ENCODE peak calls at places on chromosomes 16 and 17, in nine cellular contexts. M is left cardiac atrium; J is iPS-NIHi11; H is RWPE1; G is GM18507; W is left kidney; I is coronary artery; N is activated CD4-positive, alpha-beta T cell treated with anti-CD3 and anti-CD28 coated beads, Interleukin-2, amount 10 ng/mL, durations not matched to agents 7 days and 5 days; U is dermis microvascular lymphatic vessel endothelial cell. D is an unnamed sample.

GRCh38 chr17:76373481-76373825 is 11.0 kb upstream of the SPHK1 start:
- DNase-seq in M (no peak), I (no peak), G (no peak), U (no peak), J (no peak), N (no peak), W (peak; percentile 72), H (no peak), D (no peak)

GRCh38 chr16:57110937-57111336 is 18.6 kb downstream of the CPNE2 start:
- DNase-seq in N (no peak), M (no peak), J (no peak), H (no peak), G (no peak), U (no peak), W (no peak), I (no peak), D (no peak)

GRCh38 chr16:75280331-75280804 is 28.9 kb upstream of the BCAR1 start:
- DNase-seq in G (no peak), N (no peak), J (no peak), W (no peak), H (no peak), I (no peak), M (no peak), U (no peak), D (no peak)

GRCh38 chr16:50859628-50860360 is 117.9 kb downstream of the CYLD start:
- DNase-seq in I (peak; percentile 60), G (no peak), M (no peak), J (no peak), N (no peak), H (no peak), W (no peak), U (no peak), D (no peak)

GRCh38 chr16:78259883-78260282 is 160.4 kb downstream of the WWOX start:
- DNase-seq in U (no peak), G (no peak), I (no peak), M (no peak), N (no peak), J (no peak), H (no peak), W (peak; percentile 31), D (peak; percentile 52)

GRCh38 chr17:3385869-3386816 is at the start of gene OR3A2:
- DNase-seq in J (peak; percentile 43), M (no peak), U (no peak), N (peak; percentile 21), W (peak; percentile 19), G (no peak), I (no peak), H (peak; percentile 57), D (peak; percentile 3)

GRCh38 chr16:84379731-84380369 is 11.5 kb downstream of the ATP2C2 start:
- DNase-seq in M (no peak), U (no peak), W (no peak), I (no peak), J (no peak), G (no peak), N (no peak), H (no peak), D (peak; percentile 37)

GRCh38 chr17:2814049-2814448 is 17.8 kb downstream of the RAP1GAP2 start:
- DNase-seq in U (no peak), W (no peak), H (no peak), M (no peak), N (peak; percentile 73), G (no peak), I (no peak), J (no peak), D (no peak)

GRCh38 chr16:84641643-84642358 is 6.5 kb upstream of the KLHL36 start:
- DNase-seq in N (peak; percentile 37), I (no peak), G (no peak), M (no peak), U (no peak), J (no peak), H (no peak), W (no peak), D (no peak)

GRCh38 chr17:57001541-57001940 is 23.6 kb downstream of the SCPEP1 start:
- DNase-seq in W (peak; percentile 14), H (no peak), N (no peak), G (no peak), J (no peak), I (peak; percentile 7), U (no peak), M (no peak), D (peak; percentile 28)

GRCh38 chr16:65601781-65602180 is 479.9 kb upstream of the CDH11 start:
- DNase-seq in H (no peak), G (no peak), W (no peak), N (no peak), M (no peak), U (no peak), I (no peak), J (no peak), D (no peak)

GRCh38 chr16:50712568-50712914 is 19.1 kb downstream of the NOD2 start:
- DNase-seq in J (no peak), I (no peak), N (no peak), W (no peak), U (no peak), H (no peak), G (no peak), M (no peak), D (peak; percentile 72)

GRCh38 chr16:30350134-30350871 is 4.8 kb downstream of the CD2BP2 start:
- DNase-seq in U (no peak), J (no peak), M (no peak), H (no peak), G (no peak), N (no peak), I (no peak), W (no peak), D (no peak)

GRCh38 chr17:57935833-57936807 is 19.1 kb downstream of the CUEDC1 start:
- DNase-seq in I (no peak), H (no peak), N (no peak), M (peak; percentile 59), U (no peak), G (no peak), J (peak; percentile 37), W (peak; percentile 78), D (peak; percentile 70)

GRCh38 chr17:56506349-56506748 is 87.2 kb upstream of the NOG start:
- DNase-seq in U (no peak), W (no peak), M (no peak), J (no peak), H (no peak), G (no peak), I (no peak), N (no peak), D (peak; percentile 46)

GRCh38 chr17:83025636-83026280 is 53.7 kb upstream of the METRNL start:
- DNase-seq in M (no peak), W (no peak), N (no peak), I (peak; percentile 41), G (no peak), H (no peak), J (no peak), U (no peak), D (no peak)

GRCh38 chr16:27579086-27579980 is 29.4 kb downstream of the KATNIP start:
- DNase-seq in W (no peak), U (no peak), G (no peak), H (peak; percentile 19), J (no peak), M (no peak), N (no peak), I (no peak), D (no peak)

GRCh38 chr17:18949566-18949965 is 2.4 kb upstream of the SLC5A10 start:
- DNase-seq in M (no peak), W (no peak), U (no peak), H (no peak), J (no peak), N (no peak), G (no peak), I (no peak), D (no peak)

GRCh38 chr17:80564545-80564944 is 19.9 kb downstream of the RPTOR start:
- DNase-seq in U (no peak), G (no peak), M (no peak), J (no peak), N (no peak), I (no peak), W (no peak), H (no peak), D (no peak)

GRCh38 chr17:10216213-10216982 is 18.0 kb upstream of the GAS7 start:
- DNase-seq in H (no peak), G (no peak), J (peak; percentile 21), I (no peak), N (no peak), U (no peak), M (no peak), W (peak; percentile 74), D (peak; percentile 48)

GRCh38 chr17:40019140-40019991 is 4.1 kb downstream of the CSF3 start:
- DNase-seq in W (peak; percentile 24), M (peak; percentile 48), H (peak; percentile 75), N (no peak), I (no peak), J (no peak), U (no peak), G (no peak), D (peak; percentile 27)

GRCh38 chr17:75011788-75012319 is 616 bp upstream of the MRPL58 start:
- DNase-seq in M (peak; percentile 61), N (no peak), J (peak; percentile 39), U (peak; percentile 71), I (no peak), W (peak; percentile 73), H (no peak), G (no peak), D (no peak)

GRCh38 chr16:58070585-58070984 is 45.0 kb downstream of the MMP15 start:
- DNase-seq in J (no peak), M (no peak), G (no peak), H (no peak), U (no peak), N (no peak), W (no peak), I (no peak), D (no peak)

GRCh38 chr17:52041123-52041617 is 117.3 kb downstream of the CA10 start:
- DNase-seq in I (no peak), G (no peak), H (no peak), M (no peak), W (no peak), J (no peak), U (no peak), N (no peak), D (no peak)

GRCh38 chr16:2019500-2019899 is at the start of gene NPW:
- DNase-seq in I (no peak), W (peak; percentile 70), N (peak; percentile 18), M (no peak), U (no peak), G (no peak), J (peak; percentile 52), H (no peak), D (no peak)

GRCh38 chr17:27457731-27458523 is 1.7 kb downstream of the KSR1 start:
- DNase-seq in H (no peak), M (no peak), I (no peak), J (no peak), U (no peak), N (no peak), W (peak; percentile 56), G (no peak), D (peak; percentile 62)

GRCh38 chr16:58843675-58844074 is 109.6 kb upstream of the GOT2 start:
- DNase-seq in H (no peak), W (peak; percentile 65), J (peak; percentile 18), G (no peak), I (no peak), N (no peak), U (peak; percentile 6), M (no peak), D (peak; percentile 50)

GRCh38 chr17:7613769-7614421 is 802 bp downstream of the FXR2 start:
- DNase-seq in H (peak; percentile 43), W (no peak), N (no peak), G (no peak), U (no peak), M (no peak), J (no peak), I (no peak), D (peak; percentile 43)